ENCODE peak calls at places on chromosomes 7 and 10, in ten cellular contexts. One of them, this sample, is unnamed.

GRCh38 chr10:88831709-88832108 is 19.9 kb downstream of the ANKRD22 start:
- DNase-seq in hepatocyte: no peak
- DNase-seq in naive thymus-derived CD4-positive, alpha-beta T cell: no peak
- DNase-seq in fibroblast of lung: no peak
- DNase-seq in NT2/D1: no peak
- DNase-seq in heart right ventricle: no peak
- DNase-seq in PC-3: no peak
- DNase-seq in Peyer's patch: peak; percentile 26
- DNase-seq in left ventricle myocardium inferior: no peak
- DNase-seq in astrocyte: no peak
- DNase-seq in this sample: no peak

GRCh38 chr7:105581066-105581811 is at the start of gene EFCAB10:
- DNase-seq in hepatocyte: peak; percentile 92
- DNase-seq in naive thymus-derived CD4-positive, alpha-beta T cell: peak; percentile 61
- DNase-seq in fibroblast of lung: peak; percentile 53
- DNase-seq in NT2/D1: peak; percentile 89
- DNase-seq in heart right ventricle: peak; percentile 14
- DNase-seq in PC-3: no peak
- DNase-seq in Peyer's patch: peak; percentile 40
- DNase-seq in left ventricle myocardium inferior: peak; percentile 49
- DNase-seq in astrocyte: peak; percentile 36
- DNase-seq in this sample: peak; percentile 96

GRCh38 chr10:132684164-132684891 is 101.6 kb downstream of the NKX6-2 start:
- DNase-seq in hepatocyte: no peak
- DNase-seq in naive thymus-derived CD4-positive, alpha-beta T cell: peak; percentile 30
- DNase-seq in fibroblast of lung: peak; percentile 39
- DNase-seq in NT2/D1: no peak
- DNase-seq in heart right ventricle: no peak
- DNase-seq in PC-3: peak; percentile 72
- DNase-seq in Peyer's patch: no peak
- DNase-seq in left ventricle myocardium inferior: no peak
- DNase-seq in astrocyte: peak; percentile 47
- DNase-seq in this sample: peak; percentile 24

GRCh38 chr7:154792436-154793055 is 210.4 kb downstream of the PAXIP1 start:
- DNase-seq in hepatocyte: no peak
- DNase-seq in naive thymus-derived CD4-positive, alpha-beta T cell: no peak
- DNase-seq in fibroblast of lung: no peak
- DNase-seq in NT2/D1: no peak
- DNase-seq in heart right ventricle: no peak
- DNase-seq in PC-3: no peak
- DNase-seq in Peyer's patch: no peak
- DNase-seq in left ventricle myocardium inferior: no peak
- DNase-seq in astrocyte: no peak
- DNase-seq in this sample: no peak

GRCh38 chr7:2379821-2380450 is 23.5 kb upstream of the CHST12 start:
- DNase-seq in hepatocyte: no peak
- DNase-seq in naive thymus-derived CD4-positive, alpha-beta T cell: no peak
- DNase-seq in fibroblast of lung: no peak
- DNase-seq in NT2/D1: no peak
- DNase-seq in heart right ventricle: no peak
- DNase-seq in PC-3: no peak
- DNase-seq in Peyer's patch: no peak
- DNase-seq in left ventricle myocardium inferior: no peak
- DNase-seq in astrocyte: no peak
- DNase-seq in this sample: peak; percentile 59

GRCh38 chr7:29649876-29650275 is 86.2 kb downstream of the PRR15 start:
- DNase-seq in hepatocyte: no peak
- DNase-seq in naive thymus-derived CD4-positive, alpha-beta T cell: no peak
- DNase-seq in fibroblast of lung: no peak
- DNase-seq in NT2/D1: no peak
- DNase-seq in heart right ventricle: no peak
- DNase-seq in PC-3: no peak
- DNase-seq in Peyer's patch: no peak
- DNase-seq in left ventricle myocardium inferior: no peak
- DNase-seq in astrocyte: no peak
- DNase-seq in this sample: no peak

GRCh38 chr10:119494224-119495060 is 48.1 kb downstream of the RGS10 start:
- DNase-seq in hepatocyte: no peak
- DNase-seq in naive thymus-derived CD4-positive, alpha-beta T cell: no peak
- DNase-seq in fibroblast of lung: peak; percentile 71
- DNase-seq in NT2/D1: no peak
- DNase-seq in heart right ventricle: no peak
- DNase-seq in PC-3: peak; percentile 67
- DNase-seq in Peyer's patch: no peak
- DNase-seq in left ventricle myocardium inferior: no peak
- DNase-seq in astrocyte: peak; percentile 18
- DNase-seq in this sample: no peak

GRCh38 chr10:73647211-73647874 is 6.1 kb upstream of the MYOZ1 start:
- DNase-seq in hepatocyte: peak; percentile 77
- DNase-seq in naive thymus-derived CD4-positive, alpha-beta T cell: peak; percentile 28
- DNase-seq in fibroblast of lung: peak; percentile 56
- DNase-seq in NT2/D1: no peak
- DNase-seq in heart right ventricle: no peak
- DNase-seq in PC-3: no peak
- DNase-seq in Peyer's patch: peak; percentile 25
- DNase-seq in left ventricle myocardium inferior: peak; percentile 64
- DNase-seq in astrocyte: no peak
- DNase-seq in this sample: peak; percentile 99

GRCh38 chr10:46544989-46545791 is 11.3 kb downstream of the GPRIN2 start:
- DNase-seq in hepatocyte: no peak
- DNase-seq in naive thymus-derived CD4-positive, alpha-beta T cell: peak; percentile 20
- DNase-seq in fibroblast of lung: no peak
- DNase-seq in NT2/D1: no peak
- DNase-seq in heart right ventricle: no peak
- DNase-seq in PC-3: peak; percentile 34
- DNase-seq in Peyer's patch: peak; percentile 14
- DNase-seq in left ventricle myocardium inferior: peak; percentile 9
- DNase-seq in astrocyte: no peak
- DNase-seq in this sample: peak; percentile 91

GRCh38 chr10:118930614-118931013 is 98.9 kb upstream of the NANOS1 start:
- DNase-seq in hepatocyte: no peak
- DNase-seq in naive thymus-derived CD4-positive, alpha-beta T cell: no peak
- DNase-seq in fibroblast of lung: no peak
- DNase-seq in NT2/D1: no peak
- DNase-seq in heart right ventricle: no peak
- DNase-seq in PC-3: no peak
- DNase-seq in Peyer's patch: no peak
- DNase-seq in left ventricle myocardium inferior: no peak
- DNase-seq in astrocyte: no peak
- DNase-seq in this sample: no peak

GRCh38 chr10:80964955-80965614 is 427.4 kb downstream of the SH2D4B start:
- DNase-seq in hepatocyte: no peak
- DNase-seq in naive thymus-derived CD4-positive, alpha-beta T cell: no peak
- DNase-seq in fibroblast of lung: no peak
- DNase-seq in NT2/D1: no peak
- DNase-seq in heart right ventricle: no peak
- DNase-seq in PC-3: no peak
- DNase-seq in Peyer's patch: no peak
- DNase-seq in left ventricle myocardium inferior: no peak
- DNase-seq in astrocyte: no peak
- DNase-seq in this sample: no peak

GRCh38 chr7:88927-89921 is 103.1 kb upstream of the FAM20C start:
- DNase-seq in hepatocyte: peak; percentile 66
- DNase-seq in naive thymus-derived CD4-positive, alpha-beta T cell: no peak
- DNase-seq in fibroblast of lung: peak; percentile 90
- DNase-seq in NT2/D1: no peak
- DNase-seq in heart right ventricle: peak; percentile 30
- DNase-seq in PC-3: peak; percentile 87
- DNase-seq in Peyer's patch: no peak
- DNase-seq in left ventricle myocardium inferior: peak; percentile 52
- DNase-seq in astrocyte: peak; percentile 98
- DNase-seq in this sample: peak; percentile 54

GRCh38 chr7:111903797-111904196 is 302.4 kb downstream of the DOCK4 start:
- DNase-seq in hepatocyte: peak; percentile 49
- DNase-seq in naive thymus-derived CD4-positive, alpha-beta T cell: no peak
- DNase-seq in fibroblast of lung: no peak
- DNase-seq in NT2/D1: no peak
- DNase-seq in heart right ventricle: no peak
- DNase-seq in PC-3: peak; percentile 40
- DNase-seq in Peyer's patch: no peak
- DNase-seq in left ventricle myocardium inferior: no peak
- DNase-seq in astrocyte: no peak
- DNase-seq in this sample: no peak

GRCh38 chr7:30656611-30657010 is 25.6 kb downstream of the CRHR2 start:
- DNase-seq in hepatocyte: no peak
- DNase-seq in naive thymus-derived CD4-positive, alpha-beta T cell: no peak
- DNase-seq in fibroblast of lung: no peak
- DNase-seq in NT2/D1: no peak
- DNase-seq in heart right ventricle: no peak
- DNase-seq in PC-3: no peak
- DNase-seq in Peyer's patch: no peak
- DNase-seq in left ventricle myocardium inferior: no peak
- DNase-seq in astrocyte: no peak
- DNase-seq in this sample: no peak

GRCh38 chr10:32459072-32459703 is 13.2 kb downstream of the CCDC7 start:
- DNase-seq in hepatocyte: no peak
- DNase-seq in naive thymus-derived CD4-positive, alpha-beta T cell: no peak
- DNase-seq in fibroblast of lung: no peak
- DNase-seq in NT2/D1: no peak
- DNase-seq in heart right ventricle: no peak
- DNase-seq in PC-3: no peak
- DNase-seq in Peyer's patch: no peak
- DNase-seq in left ventricle myocardium inferior: no peak
- DNase-seq in astrocyte: no peak
- DNase-seq in this sample: no peak

GRCh38 chr7:131843862-131844261 is 287.4 kb upstream of the PODXL start:
- DNase-seq in hepatocyte: peak; percentile 61
- DNase-seq in naive thymus-derived CD4-positive, alpha-beta T cell: no peak
- DNase-seq in fibroblast of lung: peak; percentile 14
- DNase-seq in NT2/D1: no peak
- DNase-seq in heart right ventricle: peak; percentile 17
- DNase-seq in PC-3: peak; percentile 19
- DNase-seq in Peyer's patch: no peak
- DNase-seq in left ventricle myocardium inferior: no peak
- DNase-seq in astrocyte: peak; percentile 26
- DNase-seq in this sample: no peak

GRCh38 chr10:37495415-37495814 is 362.0 kb downstream of the ZNF248 start:
- DNase-seq in hepatocyte: no peak
- DNase-seq in naive thymus-derived CD4-positive, alpha-beta T cell: no peak
- DNase-seq in fibroblast of lung: no peak
- DNase-seq in NT2/D1: peak; percentile 18
- DNase-seq in heart right ventricle: no peak
- DNase-seq in PC-3: peak; percentile 94
- DNase-seq in Peyer's patch: no peak
- DNase-seq in left ventricle myocardium inferior: no peak
- DNase-seq in astrocyte: no peak
- DNase-seq in this sample: no peak

GRCh38 chr10:43576580-43576979 is 2.2 kb upstream of the ZNF239 start:
- DNase-seq in hepatocyte: no peak
- DNase-seq in naive thymus-derived CD4-positive, alpha-beta T cell: no peak
- DNase-seq in fibroblast of lung: no peak
- DNase-seq in NT2/D1: no peak
- DNase-seq in heart right ventricle: no peak
- DNase-seq in PC-3: no peak
- DNase-seq in Peyer's patch: no peak
- DNase-seq in left ventricle myocardium inferior: no peak
- DNase-seq in astrocyte: no peak
- DNase-seq in this sample: no peak

GRCh38 chr10:124995605-124996004 is 53.7 kb downstream of the ZRANB1 start:
- DNase-seq in hepatocyte: no peak
- DNase-seq in naive thymus-derived CD4-positive, alpha-beta T cell: no peak
- DNase-seq in fibroblast of lung: no peak
- DNase-seq in NT2/D1: no peak
- DNase-seq in heart right ventricle: no peak
- DNase-seq in PC-3: no peak
- DNase-seq in Peyer's patch: no peak
- DNase-seq in left ventricle myocardium inferior: no peak
- DNase-seq in astrocyte: no peak
- DNase-seq in this sample: peak; percentile 50
- H3K36me3 ChIP-seq in hepatocyte: no peaks in the 10 kb centered on the region
- H3K36me3 ChIP-seq in naive thymus-derived CD4-positive, alpha-beta T cell: no peaks in the 10 kb centered on the region
- H3K36me3 ChIP-seq in fibroblast of lung: peaks cover 41% of the 10 kb centered on the region
- H3K36me3 ChIP-seq in NT2/D1: peaks cover 88% of the 10 kb centered on the region
- H3K36me3 ChIP-seq in heart right ventricle: no peaks in the 10 kb centered on the region
- H3K36me3 ChIP-seq in PC-3: peaks cover 7% of the 10 kb centered on the region
- H3K36me3 ChIP-seq in Peyer's patch: no peaks in the 10 kb centered on the region
- H3K36me3 ChIP-seq in left ventricle myocardium inferior: peaks cover 76% of the 10 kb centered on the region
- H3K36me3 ChIP-seq in astrocyte: peaks cover 27% of the 10 kb centered on the region
- H3K36me3 ChIP-seq in this sample: peaks cover 71% of the 10 kb centered on the region

GRCh38 chr7:50166997-50167961 is 74.2 kb upstream of the ZPBP start:
- DNase-seq in hepatocyte: no peak
- DNase-seq in naive thymus-derived CD4-positive, alpha-beta T cell: no peak
- DNase-seq in fibroblast of lung: no peak
- DNase-seq in NT2/D1: no peak
- DNase-seq in heart right ventricle: no peak
- DNase-seq in PC-3: no peak
- DNase-seq in Peyer's patch: no peak
- DNase-seq in left ventricle myocardium inferior: no peak
- DNase-seq in astrocyte: no peak
- DNase-seq in this sample: no peak
- H3K4me3 ChIP-seq in hepatocyte: no peak overlapping the region
- H3K4me3 ChIP-seq in naive thymus-derived CD4-positive, alpha-beta T cell: no peak overlapping the region
- H3K4me3 ChIP-seq in fibroblast of lung: no peak overlapping the region
- H3K4me3 ChIP-seq in NT2/D1: no peak overlapping the region
- H3K4me3 ChIP-seq in heart right ventricle: no peak overlapping the region
- H3K4me3 ChIP-seq in PC-3: no peak overlapping the region
- H3K4me3 ChIP-seq in Peyer's patch: no peak overlapping the region
- H3K4me3 ChIP-seq in left ventricle myocardium inferior: no peak overlapping the region
- H3K4me3 ChIP-seq in astrocyte: no peak overlapping the region
- H3K4me3 ChIP-seq in this sample: no peak overlapping the region

DNA sequence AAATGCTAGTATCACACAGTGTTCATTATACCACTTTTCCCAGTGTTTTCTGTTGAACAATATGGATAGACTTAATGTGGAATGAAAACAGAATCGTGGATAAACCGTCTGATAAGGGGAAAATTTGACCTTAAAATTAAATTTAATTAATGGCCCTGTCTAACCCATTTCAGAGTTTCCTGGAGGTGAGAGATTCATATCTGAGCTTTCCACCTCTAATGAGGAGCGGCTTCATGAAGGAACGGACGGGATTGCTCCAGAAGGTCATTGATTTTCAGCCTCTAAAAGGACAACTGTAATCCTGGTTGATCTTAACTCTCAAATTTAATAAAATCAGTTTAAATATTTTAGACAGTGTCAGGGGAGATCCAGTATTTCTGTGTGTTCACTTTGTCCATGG is 874.9 kb downstream of the GRID1 start:
- DNase-seq in hepatocyte: no peak
- DNase-seq in naive thymus-derived CD4-positive, alpha-beta T cell: no peak
- DNase-seq in fibroblast of lung: no peak
- DNase-seq in NT2/D1: no peak
- DNase-seq in heart right ventricle: no peak
- DNase-seq in PC-3: no peak
- DNase-seq in Peyer's patch: no peak
- DNase-seq in left ventricle myocardium inferior: no peak
- DNase-seq in astrocyte: no peak
- DNase-seq in this sample: no peak
- H3K27me3 ChIP-seq in hepatocyte: no peaks in the 10 kb centered on the region
- H3K27me3 ChIP-seq in naive thymus-derived CD4-positive, alpha-beta T cell: no peaks in the 10 kb centered on the region
- H3K27me3 ChIP-seq in fibroblast of lung: no peaks in the 10 kb centered on the region
- H3K27me3 ChIP-seq in NT2/D1: no peaks in the 10 kb centered on the region
- H3K27me3 ChIP-seq in heart right ventricle: no peaks in the 10 kb centered on the region
- H3K27me3 ChIP-seq in PC-3: no peaks in the 10 kb centered on the region
- H3K27me3 ChIP-seq in Peyer's patch: no peaks in the 10 kb centered on the region
- H3K27me3 ChIP-seq in left ventricle myocardium inferior: no peaks in the 10 kb centered on the region
- H3K27me3 ChIP-seq in astrocyte: no peaks in the 10 kb centered on the region
- H3K27me3 ChIP-seq in this sample: peaks cover 20% of the 10 kb centered on the region

DNA sequence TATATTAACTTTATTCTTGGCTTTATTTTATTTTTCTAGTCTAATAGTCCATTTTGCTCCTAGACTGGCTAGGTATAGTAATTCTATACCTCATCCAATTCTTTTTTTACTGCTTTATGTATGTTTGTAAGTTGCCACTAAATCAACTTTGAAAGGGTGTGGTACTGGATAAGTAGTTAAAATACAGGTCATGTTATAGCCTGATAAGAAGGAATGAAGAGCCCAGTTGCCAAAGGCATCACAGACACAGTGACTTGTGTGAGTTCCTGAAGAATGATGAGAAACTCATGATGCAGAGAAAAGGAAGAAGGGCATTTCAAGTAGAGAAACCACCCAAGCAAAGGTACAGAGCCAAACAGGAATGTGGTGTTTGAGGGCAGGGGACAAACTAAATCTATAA is 27.3 kb downstream of the NAPEPLD start:
- DNase-seq in hepatocyte: no peak
- DNase-seq in naive thymus-derived CD4-positive, alpha-beta T cell: no peak
- DNase-seq in fibroblast of lung: no peak
- DNase-seq in NT2/D1: no peak
- DNase-seq in heart right ventricle: no peak
- DNase-seq in PC-3: no peak
- DNase-seq in Peyer's patch: no peak
- DNase-seq in left ventricle myocardium inferior: no peak
- DNase-seq in astrocyte: no peak
- DNase-seq in this sample: no peak
- H3K36me3 ChIP-seq in hepatocyte: no peaks in the 10 kb centered on the region
- H3K36me3 ChIP-seq in naive thymus-derived CD4-positive, alpha-beta T cell: peaks cover 35% of the 10 kb centered on the region
- H3K36me3 ChIP-seq in fibroblast of lung: no peaks in the 10 kb centered on the region
- H3K36me3 ChIP-seq in NT2/D1: peaks cover 20% of the 10 kb centered on the region
- H3K36me3 ChIP-seq in heart right ventricle: no peaks in the 10 kb centered on the region
- H3K36me3 ChIP-seq in PC-3: peaks cover 13% of the 10 kb centered on the region
- H3K36me3 ChIP-seq in Peyer's patch: no peaks in the 10 kb centered on the region
- H3K36me3 ChIP-seq in left ventricle myocardium inferior: peaks cover 51% of the 10 kb centered on the region
- H3K36me3 ChIP-seq in astrocyte: no peaks in the 10 kb centered on the region
- H3K36me3 ChIP-seq in this sample: peaks cover 1% of the 10 kb centered on the region

This sample was measured in H7.